ENCODE peak calls at places on chromosomes 11 and 22, in six cellular contexts. C is A549, B is tibial artery, D is nephron progenitor cell, W is kidney, R is AG09309. N is an unnamed sample.

GRCh38 chr11:40403321-40403720 is 1056.1 kb downstream of the LRRC4C start:
- DNase-seq in C (no peak), B (no peak), D (no peak), W (no peak), R (no peak), N (no peak)

GRCh38 chr11:61783717-61784505 is 8.5 kb downstream of the TMEM258 start:
- DNase-seq in C (no peak), B (no peak), D (no peak), W (peak), R (no peak), N (no peak)

GRCh38 chr22:33073989-33074391 is 15.8 kb upstream of the SYN3 start:
- DNase-seq in C (peak), B (no peak), D (no peak), W (no peak), R (no peak), N (no peak)

GRCh38 chr22:24417901-24418641 is 9.3 kb upstream of the ADORA2A start:
- DNase-seq in C (no peak), B (no peak), D (no peak), W (peak), R (no peak), N (no peak)

GRCh38 chr11:133699071-133699470 is 146.2 kb downstream of the SPATA19 start:
- DNase-seq in C (no peak), B (no peak), D (no peak), W (no peak), R (no peak), N (no peak)

GRCh38 chr11:113476553-113476952 is 1.4 kb upstream of the DRD2 start:
- DNase-seq in C (no peak), B (no peak), D (no peak), W (no peak), R (no peak), N (no peak)

GRCh38 chr11:123473941-123474668 is 44.0 kb downstream of the GRAMD1B start:
- DNase-seq in C (peak), B (no peak), D (no peak), W (no peak), R (peak), N (no peak)

GRCh38 chr11:123838199-123838598 is 32.0 kb upstream of the OR6M1 start:
- DNase-seq in C (no peak), B (no peak), D (no peak), W (no peak), R (no peak), N (no peak)

GRCh38 chr11:108713076-108713790 is 48.4 kb downstream of the DDX10 start:
- DNase-seq in C (no peak), B (no peak), D (no peak), W (no peak), R (no peak), N (no peak)

GRCh38 chr11:44774131-44774530 is 47.4 kb downstream of the TSPAN18 start:
- DNase-seq in C (no peak), B (no peak), D (no peak), W (no peak), R (no peak), N (no peak)

GRCh38 chr11:44557464-44557863 is 8.0 kb upstream of the CD82 start:
- DNase-seq in C (no peak), B (no peak), D (no peak), W (no peak), R (no peak), N (no peak)

GRCh38 chr11:121482231-121483129 is 29.7 kb upstream of the SORL1-AS1 start:
- DNase-seq in C (no peak), B (no peak), D (no peak), W (no peak), R (no peak), N (no peak)

GRCh38 chr11:101909087-101909486 is 5.7 kb upstream of the CEP126 start:
- DNase-seq in C (no peak), B (no peak), D (no peak), W (no peak), R (no peak), N (no peak)

GRCh38 chr11:61293869-61294716 is 1.0 kb downstream of the VWCE start:
- DNase-seq in C (peak), B (peak), D (peak), W (peak), R (no peak), N (peak)

GRCh38 chr11:75536786-75537629 is 11.3 kb upstream of the GDPD5 start:
- DNase-seq in C (no peak), B (no peak), D (no peak), W (no peak), R (no peak), N (no peak)

GRCh38 chr11:100939581-100939980 is 190.0 kb downstream of the PGR start:
- DNase-seq in C (no peak), B (no peak), D (no peak), W (no peak), R (no peak), N (no peak)

GRCh38 chr11:86972734-86973133 is 17.5 kb upstream of the FZD4 start:
- DNase-seq in C (no peak), B (no peak), D (no peak), W (no peak), R (no peak), N (no peak)

GRCh38 chr22:49749885-49750510 is 77.7 kb downstream of the BRD1 start:
- DNase-seq in C (no peak), B (peak), D (no peak), W (peak), R (no peak), N (no peak)

GRCh38 chr11:16863382-16863781 is 124.9 kb downstream of the C11orf58 start:
- DNase-seq in C (no peak), B (no peak), D (no peak), W (no peak), R (no peak), N (no peak)

GRCh38 chr22:42780070-42780540 is 59.4 kb upstream of the A4GALT start:
- DNase-seq in C (peak), B (no peak), D (peak), W (no peak), R (peak), N (peak)

GRCh38 chr22:19289475-19290161 is 1.9 kb downstream of the CLTCL1 start:
- DNase-seq in C (no peak), B (no peak), D (no peak), W (no peak), R (peak), N (no peak)

GRCh38 chr22:49550766-49551362 is 276.8 kb downstream of the BRD1 start:
- DNase-seq in C (no peak), B (peak), D (no peak), W (no peak), R (no peak), N (no peak)

GRCh38 chr22:34161724-34162123 is 241.4 kb upstream of the LARGE1 start:
- DNase-seq in C (no peak), B (no peak), D (no peak), W (no peak), R (no peak), N (no peak)

GRCh38 chr11:3605721-3606324 is 36.0 kb downstream of the ART5 start:
- DNase-seq in C (no peak), B (no peak), D (no peak), W (no peak), R (no peak), N (no peak)

GRCh38 chr11:77046060-77046501 is 11.9 kb downstream of the B3GNT6 start:
- DNase-seq in C (peak), B (no peak), D (peak), W (no peak), R (no peak), N (peak)

GRCh38 chr11:16527525-16528246 is 171.3 kb upstream of the SOX6 start:
- DNase-seq in C (no peak), B (no peak), D (no peak), W (no peak), R (no peak), N (no peak)

GRCh38 chr11:34940026-34940677 is 23.7 kb downstream of the PDHX start:
- DNase-seq in C (no peak), B (no peak), D (no peak), W (no peak), R (peak), N (no peak)
- TF ChIP-seq CTCF in C (peak), B (no peak), D (no peak), W (no peak), R (no peak), N (no peak)

GRCh38 chr11:47847892-47848635 is at the start of gene NUP160:
- DNase-seq in C (peak), B (peak), D (peak), W (peak), R (no peak), N (peak)
- TF ChIP-seq CTCF in C (no peak), B (no peak), D (no peak), W (no peak), R (no peak), N (peak)

DNA sequence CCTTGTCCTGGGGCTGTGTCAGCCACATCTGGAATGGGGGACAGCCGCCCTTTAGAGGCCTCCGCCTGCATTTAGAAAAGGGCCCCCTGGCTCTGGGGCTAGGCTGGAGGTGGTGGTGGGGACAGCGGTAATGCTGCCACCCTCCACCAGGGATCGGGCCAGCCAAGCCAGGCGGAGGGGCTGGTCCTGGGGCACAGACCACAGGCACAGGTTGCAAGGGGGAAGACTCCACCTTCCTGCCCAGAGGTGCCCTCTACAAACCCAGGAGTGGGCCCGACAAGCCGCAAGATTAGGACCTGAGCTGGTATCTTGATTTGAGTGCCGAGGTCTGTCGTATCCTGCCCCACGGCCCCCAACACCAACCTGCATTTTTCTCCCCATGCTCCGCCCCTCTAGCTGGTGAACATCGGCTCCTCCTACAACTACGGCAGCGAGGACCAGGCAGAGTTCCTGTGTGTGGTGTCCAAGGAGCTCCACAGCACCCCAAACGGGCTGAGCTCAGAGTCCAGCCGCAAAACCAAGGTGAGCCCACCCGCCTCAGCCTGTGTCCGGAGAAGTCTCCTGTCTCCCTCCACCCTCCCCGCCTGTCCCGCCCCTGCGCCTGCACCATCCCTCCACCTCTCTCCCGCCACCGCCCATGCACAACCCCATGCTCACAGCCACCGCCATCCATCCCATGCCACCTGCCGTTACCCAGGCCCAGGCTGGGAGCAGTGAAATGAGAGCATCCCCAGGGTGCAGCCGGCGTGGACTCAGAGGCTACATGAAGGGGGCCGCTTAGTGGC is 7.6 kb downstream of the KCTD17 start:
- DNase-seq in C (no peak), B (no peak), D (no peak), W (peak), R (no peak), N (no peak)
- TF ChIP-seq CTCF in C (no peak), B (no peak), D (no peak), W (no peak), R (no peak), N (no peak)

DNA sequence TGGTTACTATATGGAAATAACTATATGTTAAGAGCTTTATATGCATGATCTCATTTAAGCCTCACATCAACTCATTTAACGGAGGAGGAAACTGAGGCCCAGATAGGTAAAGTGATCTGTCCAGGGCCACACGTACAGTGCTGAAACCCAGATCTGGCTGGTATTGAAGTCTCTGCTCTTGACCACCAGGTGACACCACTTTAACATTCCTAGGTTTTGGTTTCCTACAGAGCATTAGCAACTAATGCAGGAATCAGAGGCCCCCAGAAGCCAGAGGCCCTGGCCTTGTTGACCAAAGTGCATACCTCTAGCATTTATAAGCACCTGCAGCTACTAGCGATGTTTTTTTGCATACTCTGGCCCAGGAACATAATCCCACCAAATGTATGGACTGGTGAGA is 12.9 kb upstream of the LIMK2 start:
- DNase-seq in C (no peak), B (no peak), D (no peak), W (no peak), R (no peak), N (no peak)
- TF ChIP-seq CTCF in C (no peak), B (no peak), D (no peak), W (peak), R (no peak), N (peak)

GRCh38 chr11:9566561-9567063 is 6.9 kb upstream of the WEE1 start:
- DNase-seq in C (no peak), B (no peak), D (no peak), W (no peak), R (peak), N (no peak)

GRCh38 chr11:9563196-9563730 is 10.2 kb upstream of the WEE1 start:
- DNase-seq in C (no peak), B (no peak), D (no peak), W (no peak), R (no peak), N (no peak)

GRCh38 chr11:9561279-9561982 is 12.0 kb upstream of the WEE1 start:
- DNase-seq in C (no peak), B (no peak), D (no peak), W (no peak), R (no peak), N (no peak)

GRCh38 chr11:9565822-9566560 is 7.5 kb upstream of the WEE1 start:
- DNase-seq in C (peak), B (peak), D (no peak), W (no peak), R (peak), N (no peak)

GRCh38 chr11:9562716-9563115 is 10.8 kb upstream of the WEE1 start:
- DNase-seq in C (no peak), B (no peak), D (no peak), W (no peak), R (no peak), N (no peak)
- TF ChIP-seq CTCF in C (no peak), B (no peak), D (no peak), W (no peak), R (no peak), N (no peak)

GRCh38 chr22:36221799-36222751 is 17.3 kb downstream of the APOL2 start:
- DNase-seq in C (peak), B (no peak), D (peak), W (no peak), R (no peak), N (peak)
- TF ChIP-seq CTCF in C (peak), B (peak), D (peak), W (peak), R (peak), N (peak)

GRCh38 chr11:94786264-94787126 is 18.3 kb downstream of the AMOTL1 start:
- DNase-seq in C (no peak), B (no peak), D (no peak), W (no peak), R (no peak), N (no peak)
- TF ChIP-seq CTCF in C (peak), B (peak), D (peak), W (peak), R (peak), N (peak)